ENCODE peak calls at places on chromosome 7, in ten cellular contexts. D is K562, H is stomach, I is SK-N-SH, U is GM12878, P is H1, W is transverse colon, Q is HepG2, J is upper lobe of left lung, B is suprapubic skin. Z is an unnamed sample.
A peak's percentile ranks its signal among the peaks of the same experiment; 100 is the strongest.

GRCh38 chr7:83579740-83580139 is 69.2 kb downstream of the SEMA3E start:
- DNase-seq in D (no peak), H (no peak), I (no peak), U (no peak), P (no peak), W (no peak), Q (no peak), J (no peak), B (no peak), Z (no peak)

GRCh38 chr7:17044868-17045267 is 163.1 kb upstream of the AGR3 start:
- DNase-seq in D (no peak), H (no peak), I (no peak), U (no peak), P (no peak), W (no peak), Q (no peak), J (no peak), B (no peak), Z (no peak)

GRCh38 chr7:148507741-148508285 is 82.8 kb upstream of the C7orf33 start:
- DNase-seq in D (no peak), H (no peak), I (no peak), U (no peak), P (no peak), W (no peak), Q (no peak), J (no peak), B (no peak), Z (no peak)

GRCh38 chr7:66504131-66504530 is 124.5 kb upstream of the KCTD7 start:
- DNase-seq in D (no peak), H (no peak), I (no peak), U (no peak), P (no peak), W (no peak), Q (no peak), J (no peak), B (no peak), Z (peak; percentile 46)

GRCh38 chr7:116592445-116592844 is 67.6 kb downstream of the CAV1 start:
- DNase-seq in D (peak; percentile 35), H (peak; percentile 48), I (no peak), U (no peak), P (no peak), W (peak; percentile 45), Q (no peak), J (peak; percentile 74), B (no peak), Z (no peak)

GRCh38 chr7:4894482-4894881 is 11.0 kb upstream of the RADIL start:
- DNase-seq in D (no peak), H (no peak), I (no peak), U (no peak), P (no peak), W (no peak), Q (no peak), J (no peak), B (no peak), Z (no peak)

GRCh38 chr7:100367676-100368613 is 5.3 kb upstream of the PILRA start:
- DNase-seq in D (no peak), H (no peak), I (no peak), U (no peak), P (no peak), W (peak; percentile 32), Q (no peak), J (no peak), B (no peak), Z (no peak)

GRCh38 chr7:111363099-111363498 is 199.2 kb downstream of the IMMP2L start:
- DNase-seq in D (no peak), H (no peak), I (no peak), U (no peak), P (no peak), W (no peak), Q (no peak), J (no peak), B (no peak), Z (no peak)

GRCh38 chr7:106176414-106177294 is 64.5 kb upstream of the SYPL1 start:
- DNase-seq in D (peak; percentile 90), H (peak; percentile 90), I (peak; percentile 88), U (no peak), P (peak; percentile 81), W (peak; percentile 85), Q (peak; percentile 44), J (peak; percentile 88), B (peak; percentile 89), Z (peak; percentile 90)

GRCh38 chr7:80724249-80724871 is 85.9 kb downstream of the CD36 start:
- DNase-seq in D (no peak), H (no peak), I (no peak), U (no peak), P (no peak), W (no peak), Q (peak; percentile 13), J (no peak), B (no peak), Z (no peak)

GRCh38 chr7:36459236-36459960 is 69.7 kb downstream of the ANLN start:
- DNase-seq in D (peak; percentile 9), H (no peak), I (no peak), U (no peak), P (no peak), W (no peak), Q (no peak), J (no peak), B (no peak), Z (no peak)

GRCh38 chr7:36455646-36456045 is 66.0 kb downstream of the ANLN start:
- DNase-seq in D (no peak), H (no peak), I (no peak), U (no peak), P (no peak), W (no peak), Q (no peak), J (no peak), B (no peak), Z (no peak)

GRCh38 chr7:36456548-36456947 is 66.9 kb downstream of the ANLN start:
- DNase-seq in D (no peak), H (no peak), I (no peak), U (no peak), P (no peak), W (no peak), Q (no peak), J (no peak), B (no peak), Z (no peak)

GRCh38 chr7:36460811-36461429 is 71.3 kb downstream of the ANLN start:
- DNase-seq in D (no peak), H (no peak), I (no peak), U (no peak), P (no peak), W (no peak), Q (peak; percentile 20), J (no peak), B (no peak), Z (no peak)

DNA sequence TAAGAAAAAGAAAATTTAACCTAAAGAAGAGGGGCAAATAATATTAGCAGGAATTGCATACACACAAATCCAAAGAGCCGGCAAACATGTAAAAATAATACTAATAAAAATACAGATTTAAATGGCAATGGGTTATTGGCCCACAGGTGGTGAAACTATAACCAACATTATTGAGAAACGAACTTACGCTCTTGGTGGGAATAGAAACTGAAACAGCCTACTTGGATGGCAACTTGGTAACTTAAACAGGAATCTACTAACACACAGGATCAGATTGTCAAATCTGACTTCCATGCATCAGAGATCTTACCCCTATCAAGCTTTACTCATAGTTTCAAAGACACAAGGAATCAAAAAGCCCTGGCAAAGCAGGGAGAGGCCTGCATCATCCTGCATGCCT is 66.5 kb downstream of the ANLN start:
- DNase-seq in D (no peak), H (no peak), I (no peak), U (no peak), P (no peak), W (no peak), Q (no peak), J (no peak), B (no peak), Z (no peak)
- TF ChIP-seq EP300 in D (no peak), H (no peak), I (no peak), U (no peak), P (no peak), W (no peak), Q (no peak), J (no peak), B (no peak), Z (no peak)

GRCh38 chr7:73612598-73613269 is 11.6 kb downstream of the MLXIPL start:
- DNase-seq in D (peak; percentile 94), H (peak; percentile 45), I (no peak), U (no peak), P (no peak), W (peak; percentile 83), Q (peak; percentile 99), J (no peak), B (no peak), Z (no peak)
- TF ChIP-seq CTCF in D (peak; percentile 71), H (no peak), I (peak; percentile 47), U (no peak), P (no peak), W (no peak), Q (peak; percentile 65), J (no peak), B (no peak), Z (no peak)

GRCh38 chr7:104779888-104780287 is 234.1 kb upstream of the KMT2E start:
- DNase-seq in D (no peak), H (no peak), I (no peak), U (no peak), P (no peak), W (no peak), Q (no peak), J (no peak), B (no peak), Z (no peak)
- TF ChIP-seq POLR2AphosphoS5 in D (no peak), H (no peak), I (no peak), U (no peak), P (no peak), W (no peak), Q (no peak), J (no peak), B (no peak), Z (no peak)

GRCh38 chr7:29597266-29597665 is 33.6 kb downstream of the PRR15 start:
- DNase-seq in D (no peak), H (no peak), I (no peak), U (no peak), P (no peak), W (no peak), Q (no peak), J (no peak), B (no peak), Z (no peak)

GRCh38 chr7:29593458-29593857 is 29.8 kb downstream of the PRR15 start:
- DNase-seq in D (no peak), H (no peak), I (no peak), U (no peak), P (no peak), W (no peak), Q (no peak), J (no peak), B (no peak), Z (no peak)

GRCh38 chr7:29596593-29597178 is 33.1 kb downstream of the PRR15 start:
- DNase-seq in D (no peak), H (no peak), I (no peak), U (no peak), P (no peak), W (no peak), Q (no peak), J (no peak), B (no peak), Z (no peak)

GRCh38 chr7:29604052-29604451 is 40.4 kb downstream of the PRR15 start:
- DNase-seq in D (no peak), H (no peak), I (no peak), U (no peak), P (no peak), W (no peak), Q (no peak), J (no peak), B (no peak), Z (no peak)

DNA sequence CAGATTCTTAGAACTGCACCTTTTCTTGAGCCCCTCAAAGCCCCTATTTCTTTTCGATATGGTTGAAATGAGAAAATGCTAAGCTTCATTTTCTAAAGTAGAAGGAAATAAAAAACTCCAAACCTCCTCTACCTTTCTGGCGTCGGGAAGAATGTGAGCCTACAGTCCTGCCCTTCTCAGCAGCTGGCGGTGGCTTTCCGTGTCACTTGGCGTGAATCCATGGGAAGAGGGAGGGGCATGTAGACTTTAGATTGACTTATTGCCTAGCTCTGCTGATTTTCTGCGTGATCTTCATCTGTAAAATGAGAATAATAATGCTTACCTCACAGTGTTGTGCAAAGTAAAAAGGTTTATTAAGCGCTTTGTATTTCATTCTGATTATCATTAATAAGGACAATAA is 35.0 kb downstream of the PRR15 start:
- DNase-seq in D (no peak), H (peak; percentile 86), I (no peak), U (no peak), P (no peak), W (peak; percentile 89), Q (no peak), J (no peak), B (no peak), Z (no peak)
- TF ChIP-seq EP300 in D (no peak), H (no peak), I (no peak), U (no peak), P (no peak), W (no peak), Q (no peak), J (no peak), B (no peak), Z (no peak)